ENCODE peak calls at places on chromosomes 2 and 18, in ten cellular contexts. One of them, this sample, is unnamed.

GRCh38 chr2:105880637-105881036 is 135.9 kb downstream of the NCK2 start:
- DNase-seq in astrocyte: no peak
- DNase-seq in lower lobe of right lung: no peak
- DNase-seq in aorta: no peak
- DNase-seq in H7: no peak
- DNase-seq in astrocyte of the cerebellum: no peak
- DNase-seq in IMR-90: no peak
- DNase-seq in cardiac muscle cell: no peak
- DNase-seq in CD8-positive, alpha-beta T cell: no peak
- DNase-seq in iPS DF 6.9: no peak
- DNase-seq in this sample: no peak

GRCh38 chr18:38563396-38563980 is 997.9 kb upstream of the CELF4 start:
- DNase-seq in CD8-positive, alpha-beta T cell: no peak
- DNase-seq in astrocyte: no peak
- DNase-seq in cardiac muscle cell: no peak
- DNase-seq in aorta: no peak
- DNase-seq in lower lobe of right lung: no peak
- DNase-seq in astrocyte of the cerebellum: no peak
- DNase-seq in H7: no peak
- DNase-seq in IMR-90: no peak
- DNase-seq in iPS DF 6.9: no peak
- DNase-seq in this sample: no peak

GRCh38 chr2:160606336-160606735 is 112.7 kb upstream of the RBMS1 start:
- DNase-seq in lower lobe of right lung: no peak
- DNase-seq in cardiac muscle cell: no peak
- DNase-seq in astrocyte of the cerebellum: no peak
- DNase-seq in CD8-positive, alpha-beta T cell: no peak
- DNase-seq in IMR-90: peak; percentile 21
- DNase-seq in astrocyte: peak; percentile 20
- DNase-seq in aorta: no peak
- DNase-seq in iPS DF 6.9: no peak
- DNase-seq in H7: no peak
- DNase-seq in this sample: no peak

GRCh38 chr2:239120664-239121063 is 272.8 kb downstream of the TWIST2 start:
- DNase-seq in cardiac muscle cell: no peak
- DNase-seq in H7: no peak
- DNase-seq in IMR-90: no peak
- DNase-seq in iPS DF 6.9: no peak
- DNase-seq in astrocyte: no peak
- DNase-seq in CD8-positive, alpha-beta T cell: no peak
- DNase-seq in aorta: no peak
- DNase-seq in lower lobe of right lung: no peak
- DNase-seq in astrocyte of the cerebellum: no peak
- DNase-seq in this sample: no peak

GRCh38 chr2:112483047-112483473 is 1.1 kb downstream of the TTL start:
- DNase-seq in CD8-positive, alpha-beta T cell: no peak
- DNase-seq in aorta: no peak
- DNase-seq in iPS DF 6.9: no peak
- DNase-seq in cardiac muscle cell: peak; percentile 53
- DNase-seq in IMR-90: peak; percentile 73
- DNase-seq in H7: peak; percentile 60
- DNase-seq in astrocyte of the cerebellum: no peak
- DNase-seq in lower lobe of right lung: no peak
- DNase-seq in astrocyte: peak; percentile 66
- DNase-seq in this sample: no peak

GRCh38 chr18:10908760-10909159 is 240.6 kb downstream of the PIEZO2 start:
- DNase-seq in iPS DF 6.9: no peak
- DNase-seq in cardiac muscle cell: no peak
- DNase-seq in H7: no peak
- DNase-seq in CD8-positive, alpha-beta T cell: no peak
- DNase-seq in astrocyte: no peak
- DNase-seq in IMR-90: no peak
- DNase-seq in astrocyte of the cerebellum: no peak
- DNase-seq in lower lobe of right lung: no peak
- DNase-seq in aorta: no peak
- DNase-seq in this sample: no peak

GRCh38 chr2:200786423-200786822 is 25.3 kb upstream of the BZW1 start:
- DNase-seq in cardiac muscle cell: peak; percentile 42
- DNase-seq in astrocyte: peak; percentile 69
- DNase-seq in aorta: no peak
- DNase-seq in astrocyte of the cerebellum: no peak
- DNase-seq in lower lobe of right lung: no peak
- DNase-seq in CD8-positive, alpha-beta T cell: no peak
- DNase-seq in IMR-90: peak; percentile 75
- DNase-seq in iPS DF 6.9: no peak
- DNase-seq in H7: no peak
- DNase-seq in this sample: no peak

GRCh38 chr18:74273394-74273793 is 18.4 kb downstream of the CYB5A start:
- DNase-seq in IMR-90: no peak
- DNase-seq in aorta: no peak
- DNase-seq in astrocyte of the cerebellum: no peak
- DNase-seq in CD8-positive, alpha-beta T cell: no peak
- DNase-seq in astrocyte: no peak
- DNase-seq in cardiac muscle cell: no peak
- DNase-seq in lower lobe of right lung: no peak
- DNase-seq in iPS DF 6.9: no peak
- DNase-seq in H7: no peak
- DNase-seq in this sample: no peak

GRCh38 chr2:232592687-232593407 is 40.6 kb upstream of the EFHD1 start:
- DNase-seq in astrocyte of the cerebellum: peak; percentile 66
- DNase-seq in cardiac muscle cell: peak; percentile 56
- DNase-seq in aorta: no peak
- DNase-seq in H7: no peak
- DNase-seq in lower lobe of right lung: no peak
- DNase-seq in astrocyte: peak; percentile 87
- DNase-seq in CD8-positive, alpha-beta T cell: no peak
- DNase-seq in iPS DF 6.9: no peak
- DNase-seq in IMR-90: peak; percentile 82
- DNase-seq in this sample: no peak

GRCh38 chr2:220569380-220569779 is 942.0 kb downstream of the SLC4A3 start:
- DNase-seq in lower lobe of right lung: no peak
- DNase-seq in H7: no peak
- DNase-seq in astrocyte: no peak
- DNase-seq in CD8-positive, alpha-beta T cell: no peak
- DNase-seq in aorta: no peak
- DNase-seq in astrocyte of the cerebellum: no peak
- DNase-seq in IMR-90: no peak
- DNase-seq in iPS DF 6.9: no peak
- DNase-seq in cardiac muscle cell: no peak
- DNase-seq in this sample: no peak

GRCh38 chr18:77250501-77250925 is 865 bp downstream of the GALR1 start:
- DNase-seq in astrocyte: no peak
- DNase-seq in astrocyte of the cerebellum: no peak
- DNase-seq in IMR-90: no peak
- DNase-seq in lower lobe of right lung: no peak
- DNase-seq in aorta: no peak
- DNase-seq in CD8-positive, alpha-beta T cell: no peak
- DNase-seq in cardiac muscle cell: no peak
- DNase-seq in iPS DF 6.9: no peak
- DNase-seq in H7: peak; percentile 74
- DNase-seq in this sample: no peak

GRCh38 chr18:77250926-77251729 is 1.5 kb downstream of the GALR1 start:
- DNase-seq in cardiac muscle cell: peak; percentile 28
- DNase-seq in astrocyte of the cerebellum: no peak
- DNase-seq in CD8-positive, alpha-beta T cell: no peak
- DNase-seq in iPS DF 6.9: no peak
- DNase-seq in lower lobe of right lung: no peak
- DNase-seq in astrocyte: no peak
- DNase-seq in aorta: no peak
- DNase-seq in IMR-90: no peak
- DNase-seq in H7: peak; percentile 80
- DNase-seq in this sample: no peak

GRCh38 chr18:77251730-77252050 is 2.0 kb downstream of the GALR1 start:
- DNase-seq in H7: no peak
- DNase-seq in cardiac muscle cell: no peak
- DNase-seq in astrocyte: no peak
- DNase-seq in aorta: no peak
- DNase-seq in lower lobe of right lung: no peak
- DNase-seq in IMR-90: no peak
- DNase-seq in CD8-positive, alpha-beta T cell: no peak
- DNase-seq in iPS DF 6.9: no peak
- DNase-seq in astrocyte of the cerebellum: no peak
- DNase-seq in this sample: no peak

GRCh38 chr18:77248873-77249582 is 620 bp upstream of the GALR1 start:
- DNase-seq in CD8-positive, alpha-beta T cell: no peak
- DNase-seq in iPS DF 6.9: no peak
- DNase-seq in lower lobe of right lung: no peak
- DNase-seq in H7: peak; percentile 44
- DNase-seq in astrocyte: no peak
- DNase-seq in IMR-90: no peak
- DNase-seq in aorta: no peak
- DNase-seq in astrocyte of the cerebellum: no peak
- DNase-seq in cardiac muscle cell: no peak
- DNase-seq in this sample: no peak

DNA sequence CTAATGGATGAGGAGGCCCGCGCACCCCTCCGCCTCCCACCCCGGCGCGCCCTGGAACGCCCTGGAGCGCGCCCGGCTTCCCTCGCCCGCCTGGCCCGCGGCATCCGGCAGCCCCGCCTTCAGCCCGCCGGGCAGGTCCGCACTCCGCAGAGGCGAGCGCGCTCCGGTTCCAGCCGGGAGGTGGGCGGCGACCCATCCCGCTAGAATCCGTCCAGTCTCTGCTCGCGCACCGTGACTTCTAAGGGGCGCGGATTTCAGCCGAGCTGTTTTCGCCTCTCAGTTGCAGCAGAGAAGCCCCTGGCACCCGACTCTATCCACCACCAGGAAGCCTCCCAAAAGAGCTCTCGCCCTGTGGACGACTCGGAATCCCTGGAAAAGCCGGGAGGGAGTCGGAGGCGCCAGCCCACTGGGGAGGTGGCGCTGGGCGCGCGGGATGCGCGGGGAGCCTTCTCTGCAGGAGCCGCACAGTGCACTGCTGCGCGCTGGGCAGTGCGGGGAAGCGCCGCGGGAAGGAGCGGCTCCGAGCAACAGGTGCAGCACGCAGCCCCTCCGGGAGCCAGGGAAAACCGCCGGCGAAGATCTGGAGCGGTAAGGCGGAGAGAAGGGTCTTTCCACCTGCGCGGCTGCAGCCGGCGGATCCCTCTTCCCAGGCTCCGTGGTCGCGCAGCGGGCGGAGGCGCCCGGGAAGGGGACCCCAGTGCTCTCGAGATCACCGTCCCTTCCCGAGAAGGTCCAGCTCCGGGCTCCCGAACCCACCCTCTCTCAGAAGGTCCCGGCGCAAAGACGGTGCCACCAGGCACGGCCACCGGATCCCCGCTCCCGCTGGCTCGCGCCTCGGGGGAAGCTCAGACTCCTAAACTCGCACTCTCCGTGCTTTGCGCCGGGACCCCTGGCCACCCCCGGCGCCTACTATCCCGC is at the start of gene GALR1:
- DNase-seq in H7: peak; percentile 86
- DNase-seq in CD8-positive, alpha-beta T cell: no peak
- DNase-seq in cardiac muscle cell: no peak
- DNase-seq in IMR-90: no peak
- DNase-seq in aorta: no peak
- DNase-seq in lower lobe of right lung: no peak
- DNase-seq in astrocyte of the cerebellum: no peak
- DNase-seq in iPS DF 6.9: no peak
- DNase-seq in astrocyte: no peak
- DNase-seq in this sample: peak; percentile 65
- H3K4me3 ChIP-seq in H7: peak within 1 kb of the TSS; percentile 60
- H3K4me3 ChIP-seq in CD8-positive, alpha-beta T cell: no peak within 1 kb of the TSS
- H3K4me3 ChIP-seq in cardiac muscle cell: peak within 1 kb of the TSS; percentile 32
- H3K4me3 ChIP-seq in IMR-90: peak within 1 kb of the TSS; percentile 40
- H3K4me3 ChIP-seq in aorta: peak within 1 kb of the TSS; percentile 9
- H3K4me3 ChIP-seq in lower lobe of right lung: peak within 1 kb of the TSS; percentile 37
- H3K4me3 ChIP-seq in astrocyte of the cerebellum: peak within 1 kb of the TSS; percentile 36
- H3K4me3 ChIP-seq in iPS DF 6.9: peak within 1 kb of the TSS; percentile 50
- H3K4me3 ChIP-seq in astrocyte: peak within 1 kb of the TSS; percentile 41
- H3K4me3 ChIP-seq in this sample: peak within 1 kb of the TSS; percentile 9

DNA sequence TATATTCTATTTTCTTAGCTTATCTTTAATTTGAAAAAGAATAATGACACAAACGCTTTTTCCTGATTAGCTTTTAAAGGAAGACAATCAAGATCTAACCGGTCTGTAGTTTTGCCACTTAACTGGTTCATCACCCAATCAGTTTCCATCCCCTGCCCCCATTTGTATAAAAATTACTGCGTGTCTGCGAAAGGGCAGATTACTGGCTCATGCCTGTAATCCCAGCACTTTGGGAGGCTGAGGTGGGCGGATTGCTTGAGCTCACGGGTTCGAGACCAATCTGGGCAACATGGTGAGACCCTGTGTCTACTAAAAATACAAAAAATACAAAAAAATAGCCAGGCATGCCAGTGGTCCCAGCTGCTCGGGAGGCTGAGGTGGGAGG is 2.4 kb downstream of the CEBPZOS start:
- DNase-seq in iPS DF 6.9: no peak
- DNase-seq in lower lobe of right lung: no peak
- DNase-seq in aorta: no peak
- DNase-seq in astrocyte: no peak
- DNase-seq in CD8-positive, alpha-beta T cell: no peak
- DNase-seq in H7: no peak
- DNase-seq in cardiac muscle cell: no peak
- DNase-seq in IMR-90: no peak
- DNase-seq in astrocyte of the cerebellum: no peak
- DNase-seq in this sample: no peak
- H3K4me3 ChIP-seq in iPS DF 6.9: no peak overlapping the region
- H3K4me3 ChIP-seq in lower lobe of right lung: no peak overlapping the region
- H3K4me3 ChIP-seq in aorta: no peak overlapping the region
- H3K4me3 ChIP-seq in astrocyte: no peak overlapping the region
- H3K4me3 ChIP-seq in CD8-positive, alpha-beta T cell: no peak overlapping the region
- H3K4me3 ChIP-seq in H7: no peak overlapping the region
- H3K4me3 ChIP-seq in cardiac muscle cell: no peak overlapping the region
- H3K4me3 ChIP-seq in IMR-90: no peak overlapping the region
- H3K4me3 ChIP-seq in astrocyte of the cerebellum: no peak overlapping the region
- H3K4me3 ChIP-seq in this sample: no peak overlapping the region

GRCh38 chr2:45778720-45779171 is 127.3 kb downstream of the PRKCE start:
- DNase-seq in aorta: no peak
- DNase-seq in cardiac muscle cell: peak; percentile 81
- DNase-seq in astrocyte: peak; percentile 17
- DNase-seq in lower lobe of right lung: no peak
- DNase-seq in astrocyte of the cerebellum: no peak
- DNase-seq in iPS DF 6.9: peak; percentile 39
- DNase-seq in IMR-90: peak; percentile 63
- DNase-seq in CD8-positive, alpha-beta T cell: peak; percentile 72
- DNase-seq in H7: peak; percentile 87
- DNase-seq in this sample: peak; percentile 67
- H3K4me3 ChIP-seq in aorta: no peak overlapping the region
- H3K4me3 ChIP-seq in cardiac muscle cell: no peak overlapping the region
- H3K4me3 ChIP-seq in astrocyte: no peak overlapping the region
- H3K4me3 ChIP-seq in lower lobe of right lung: no peak overlapping the region
- H3K4me3 ChIP-seq in astrocyte of the cerebellum: no peak overlapping the region
- H3K4me3 ChIP-seq in iPS DF 6.9: no peak overlapping the region
- H3K4me3 ChIP-seq in IMR-90: no peak overlapping the region
- H3K4me3 ChIP-seq in CD8-positive, alpha-beta T cell: peak overlapping the region; percentile 29
- H3K4me3 ChIP-seq in H7: no peak overlapping the region
- H3K4me3 ChIP-seq in this sample: no peak overlapping the region

GRCh38 chr18:35050004-35050623 is 8.9 kb downstream of the MAPRE2 start:
- DNase-seq in IMR-90: no peak
- DNase-seq in astrocyte: no peak
- DNase-seq in H7: no peak
- DNase-seq in CD8-positive, alpha-beta T cell: no peak
- DNase-seq in lower lobe of right lung: no peak
- DNase-seq in iPS DF 6.9: no peak
- DNase-seq in astrocyte of the cerebellum: no peak
- DNase-seq in cardiac muscle cell: peak; percentile 47
- DNase-seq in aorta: no peak
- DNase-seq in this sample: no peak
- H3K4me3 ChIP-seq in IMR-90: no peak overlapping the region
- H3K4me3 ChIP-seq in astrocyte: no peak overlapping the region
- H3K4me3 ChIP-seq in H7: no peak overlapping the region
- H3K4me3 ChIP-seq in CD8-positive, alpha-beta T cell: no peak overlapping the region
- H3K4me3 ChIP-seq in lower lobe of right lung: peak overlapping the region; percentile 7
- H3K4me3 ChIP-seq in iPS DF 6.9: no peak overlapping the region
- H3K4me3 ChIP-seq in astrocyte of the cerebellum: no peak overlapping the region
- H3K4me3 ChIP-seq in cardiac muscle cell: no peak overlapping the region
- H3K4me3 ChIP-seq in aorta: no peak overlapping the region
- H3K4me3 ChIP-seq in this sample: no peak overlapping the region